ENCODE peak calls at places on chromosomes 12 and 14, in seven cellular contexts. R is ovary, L is NB4, W is esophagus squamous epithelium, M is stomach, G is heart left ventricle, X is upper lobe of left lung. S is an unnamed sample.

GRCh38 chr12:94761559-94761958 is 111.2 kb upstream of the TMCC3 start:
- DNase-seq in R (no peak), L (peak), W (no peak), M (no peak), G (no peak), X (no peak), S (no peak)

GRCh38 chr14:91062600-91062999 is 2.2 kb upstream of the RPS6KA5 start:
- DNase-seq in R (no peak), L (no peak), W (no peak), M (no peak), G (no peak), X (no peak), S (no peak)

GRCh38 chr12:39623919-39624318 is 4.3 kb upstream of the ABCD2 start:
- DNase-seq in R (no peak), L (no peak), W (no peak), M (no peak), G (no peak), X (no peak), S (no peak)

GRCh38 chr12:9404469-9405260 is 196.5 kb upstream of the PZP start:
- DNase-seq in R (no peak), L (no peak), W (no peak), M (no peak), G (no peak), X (peak), S (no peak)

GRCh38 chr12:19194963-19195362 is 65.4 kb downstream of the PLEKHA5 start:
- DNase-seq in R (no peak), L (no peak), W (no peak), M (no peak), G (no peak), X (no peak), S (no peak)

GRCh38 chr14:60085693-60086092 is 6.0 kb upstream of the PCNX4 start:
- DNase-seq in R (no peak), L (no peak), W (no peak), M (no peak), G (no peak), X (no peak), S (no peak)

GRCh38 chr12:105466901-105467598 is 136.6 kb downstream of the C12orf75 start:
- DNase-seq in R (no peak), L (no peak), W (no peak), M (no peak), G (no peak), X (no peak), S (no peak)

GRCh38 chr12:34212651-34213050 is 190.4 kb downstream of the ALG10 start:
- DNase-seq in R (no peak), L (no peak), W (no peak), M (no peak), G (no peak), X (no peak), S (no peak)

GRCh38 chr14:93049867-93050331 is 65.8 kb downstream of the ITPK1 start:
- DNase-seq in R (peak), L (no peak), W (no peak), M (peak), G (no peak), X (no peak), S (no peak)

GRCh38 chr12:24822121-24822899 is 126.6 kb downstream of the BCAT1 start:
- DNase-seq in R (no peak), L (no peak), W (no peak), M (no peak), G (no peak), X (no peak), S (no peak)
- TF ChIP-seq POLR2A in R (no peak), L (no peak), W (no peak), M (no peak), G (no peak), X (no peak), S (no peak)

DNA sequence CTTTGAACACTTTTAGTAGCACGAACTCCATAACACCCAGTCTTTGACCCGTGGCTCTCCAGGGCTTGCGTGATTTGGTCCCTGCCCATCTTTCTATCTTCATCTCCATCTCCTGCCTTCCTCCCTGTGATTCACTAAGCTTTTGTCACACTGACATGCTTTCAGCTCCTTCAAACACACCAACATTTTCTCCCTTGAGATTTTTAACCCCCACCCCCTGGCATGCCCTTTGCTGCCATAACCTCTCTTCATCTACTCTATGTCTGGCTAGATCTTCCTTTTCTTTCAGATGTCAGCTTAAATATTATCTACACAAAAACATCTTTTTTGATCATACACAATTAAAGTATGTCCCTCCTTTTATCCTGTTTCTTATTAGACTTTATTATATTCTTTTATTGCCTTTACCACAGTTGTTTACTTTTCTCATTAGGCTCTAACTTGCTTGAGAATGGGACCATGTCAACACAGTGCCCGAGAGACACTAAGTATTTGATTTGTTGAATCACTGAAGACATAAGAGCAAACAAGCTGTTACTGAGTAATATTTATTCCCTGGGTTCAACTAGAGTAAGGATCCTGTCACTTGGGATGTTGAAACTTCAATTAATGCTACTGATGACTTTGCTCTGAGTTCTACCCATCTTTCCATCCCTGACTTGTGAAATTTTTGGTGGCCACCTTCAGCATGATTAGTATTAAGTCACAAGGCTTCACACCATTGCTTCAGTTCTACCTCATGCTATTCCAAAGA is 387.3 kb downstream of the LRIG3 start:
- DNase-seq in R (no peak), L (no peak), W (no peak), M (no peak), G (no peak), X (no peak), S (no peak)
- TF ChIP-seq POLR2A in R (no peak), L (no peak), W (no peak), M (no peak), G (no peak), X (no peak), S (no peak)

DNA sequence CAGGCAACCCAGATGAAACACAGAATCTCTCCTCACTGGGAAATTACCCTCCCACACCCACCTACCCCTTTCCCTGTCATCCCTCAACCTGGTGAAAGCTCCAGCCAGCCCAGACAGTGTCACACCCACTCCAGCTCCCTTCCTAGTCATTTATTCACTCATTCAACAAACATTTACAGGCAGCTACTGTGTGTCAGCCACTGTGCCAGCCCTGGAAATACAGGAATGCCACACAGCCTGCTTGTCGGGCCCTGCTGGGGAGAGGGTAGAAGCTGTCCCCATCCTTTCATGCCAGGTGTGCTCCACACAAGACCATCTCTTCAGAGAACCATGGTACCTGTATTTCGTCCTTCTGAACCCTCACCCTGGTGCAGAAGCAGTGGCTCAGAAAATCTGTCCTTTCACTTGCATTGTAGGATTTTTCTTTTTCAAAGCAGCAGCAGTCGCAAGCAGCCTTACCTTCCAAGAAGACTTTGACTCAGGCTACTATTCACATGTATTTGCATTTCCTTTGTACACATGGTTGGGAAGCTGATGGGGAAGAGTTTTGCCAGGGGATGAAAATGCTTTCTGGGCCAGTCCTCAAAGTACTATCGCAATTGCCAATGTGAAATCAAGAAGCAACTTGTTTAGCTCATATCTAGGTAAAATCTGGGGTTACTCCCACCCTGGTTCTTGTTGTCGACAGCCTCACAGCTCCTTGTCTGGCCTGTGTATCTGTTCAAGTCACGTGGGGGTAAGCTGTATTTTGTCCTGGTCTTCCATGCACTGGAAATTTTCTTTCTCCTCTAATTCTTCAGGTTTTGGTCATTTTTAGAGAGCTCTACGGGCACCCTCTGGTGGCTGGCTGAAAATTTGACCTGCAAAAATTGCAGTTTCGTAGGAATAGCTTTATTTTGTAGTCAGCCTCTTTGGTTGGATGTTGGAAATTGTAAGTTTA is 147.4 kb upstream of the EGLN3 start:
- DNase-seq in R (peak), L (peak), W (no peak), M (peak), G (peak), X (no peak), S (peak)
- TF ChIP-seq POLR2A in R (no peak), L (no peak), W (no peak), M (no peak), G (no peak), X (no peak), S (no peak)

DNA sequence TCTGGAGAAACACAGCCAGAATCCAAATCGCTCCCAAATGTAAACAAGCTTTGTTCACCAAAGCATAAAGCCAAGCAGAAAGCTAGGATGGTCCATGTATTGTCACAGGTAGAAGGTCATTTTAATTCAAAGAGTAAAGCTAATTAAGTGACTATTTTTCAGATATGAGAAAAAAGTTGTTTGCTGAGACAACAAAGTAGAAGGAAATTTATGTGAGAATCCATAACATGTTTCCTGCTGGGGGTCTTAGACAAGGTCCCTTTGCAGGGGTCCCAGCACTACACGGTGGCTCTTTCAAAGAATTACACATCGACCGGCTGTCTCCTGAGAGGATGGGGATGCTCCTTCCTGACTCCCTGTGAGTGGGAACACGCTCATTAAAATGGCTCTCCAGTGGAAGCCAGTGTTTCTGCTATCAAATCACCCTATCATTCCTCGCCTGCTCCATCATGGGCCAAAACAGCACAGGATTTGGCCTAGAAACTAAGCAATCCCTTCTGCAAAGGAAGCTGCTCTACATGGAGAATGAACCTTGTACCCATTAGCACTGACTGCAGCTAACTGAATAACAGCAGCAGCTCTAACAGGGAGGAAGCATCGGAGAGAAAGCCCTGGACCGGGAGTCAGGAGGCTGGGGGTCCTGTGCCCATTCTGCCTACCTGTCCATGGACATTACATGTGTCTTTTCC is 175.3 kb downstream of the STXBP6 start:
- DNase-seq in R (no peak), L (no peak), W (no peak), M (no peak), G (no peak), X (no peak), S (no peak)
- TF ChIP-seq POLR2A in R (no peak), L (no peak), W (no peak), M (no peak), G (no peak), X (no peak), S (no peak)

GRCh38 chr12:107093547-107094448 is at the start of gene CRY1:
- DNase-seq in R (peak), L (peak), W (peak), M (peak), G (peak), X (peak), S (peak)
- TF ChIP-seq POLR2A in R (no peak), L (peak), W (no peak), M (peak), G (no peak), X (no peak), S (no peak)

DNA sequence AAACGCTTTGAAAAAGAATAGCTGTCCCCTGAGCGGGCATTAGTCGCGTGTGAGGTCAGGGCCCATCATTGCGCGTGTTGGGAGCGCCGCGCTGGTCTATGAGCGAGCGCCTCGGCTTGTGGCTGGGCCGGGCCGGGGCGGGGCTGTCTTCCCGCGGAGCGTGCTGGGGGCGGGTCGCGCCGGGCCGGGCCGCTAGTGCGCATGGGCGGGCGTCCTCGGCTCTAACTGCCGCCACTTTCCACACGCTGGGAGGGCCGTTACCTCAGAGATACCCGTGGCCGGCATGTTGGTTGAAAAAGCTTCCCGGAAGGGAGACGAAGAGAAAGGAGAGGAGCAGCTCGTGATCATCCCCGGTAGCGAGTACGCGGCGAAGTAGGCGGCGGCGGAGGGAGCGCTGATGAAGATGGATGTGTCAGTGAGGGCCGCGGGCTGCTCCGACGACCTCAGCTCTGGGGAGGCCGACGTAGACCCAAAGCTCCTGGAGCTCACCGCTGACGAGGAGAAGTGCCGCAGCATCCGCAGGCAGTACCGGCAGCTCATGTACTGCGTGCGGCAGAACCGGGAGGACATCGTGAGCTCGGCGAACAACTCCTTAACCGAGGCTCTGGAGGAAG is at the start of gene EID3:
- DNase-seq in R (peak), L (no peak), W (peak), M (peak), G (peak), X (peak), S (peak)
- TF ChIP-seq POLR2A in R (no peak), L (no peak), W (no peak), M (no peak), G (no peak), X (no peak), S (peak)

DNA sequence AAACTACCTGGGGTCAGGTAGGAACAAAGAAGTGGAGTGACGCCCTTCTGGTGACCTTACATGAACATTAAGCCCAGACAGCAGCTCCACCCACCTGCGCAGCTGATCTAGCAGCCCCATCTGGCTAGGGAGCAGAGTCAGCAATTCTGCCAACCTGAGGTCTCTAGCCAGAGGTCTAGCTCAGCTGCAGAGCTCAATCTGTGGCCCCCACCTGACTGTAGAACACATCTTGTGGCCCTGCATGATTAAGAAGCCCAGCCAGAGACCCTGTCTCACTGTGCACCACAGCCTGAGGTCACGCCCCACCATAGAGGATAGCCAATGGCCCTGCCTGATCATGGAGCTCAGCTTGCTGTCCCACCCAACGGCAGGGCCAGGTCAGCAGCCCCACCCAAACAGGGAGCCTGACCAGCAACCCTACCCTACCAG is 50.6 kb upstream of the HIGD1C start:
- DNase-seq in R (no peak), L (no peak), W (no peak), M (no peak), G (no peak), X (peak), S (no peak)
- TF ChIP-seq POLR2A in R (no peak), L (no peak), W (no peak), M (no peak), G (no peak), X (no peak), S (no peak)

GRCh38 chr14:74882103-74882920 is 596 bp downstream of the DLST start:
- DNase-seq in R (no peak), L (peak), W (no peak), M (peak), G (peak), X (no peak), S (no peak)
- TF ChIP-seq POLR2A in R (no peak), L (no peak), W (no peak), M (no peak), G (no peak), X (no peak), S (no peak)

GRCh38 chr12:11635341-11635740 is 14.1 kb upstream of the ETV6 start:
- DNase-seq in R (no peak), L (no peak), W (no peak), M (no peak), G (no peak), X (no peak), S (no peak)

GRCh38 chr12:11639463-11639862 is 10.0 kb upstream of the ETV6 start:
- DNase-seq in R (no peak), L (no peak), W (no peak), M (no peak), G (no peak), X (no peak), S (no peak)

GRCh38 chr12:11641522-11641921 is 8.0 kb upstream of the ETV6 start:
- DNase-seq in R (no peak), L (no peak), W (no peak), M (no peak), G (no peak), X (no peak), S (no peak)

GRCh38 chr12:11642785-11643184 is 6.7 kb upstream of the ETV6 start:
- DNase-seq in R (no peak), L (no peak), W (no peak), M (no peak), G (no peak), X (no peak), S (no peak)

DNA sequence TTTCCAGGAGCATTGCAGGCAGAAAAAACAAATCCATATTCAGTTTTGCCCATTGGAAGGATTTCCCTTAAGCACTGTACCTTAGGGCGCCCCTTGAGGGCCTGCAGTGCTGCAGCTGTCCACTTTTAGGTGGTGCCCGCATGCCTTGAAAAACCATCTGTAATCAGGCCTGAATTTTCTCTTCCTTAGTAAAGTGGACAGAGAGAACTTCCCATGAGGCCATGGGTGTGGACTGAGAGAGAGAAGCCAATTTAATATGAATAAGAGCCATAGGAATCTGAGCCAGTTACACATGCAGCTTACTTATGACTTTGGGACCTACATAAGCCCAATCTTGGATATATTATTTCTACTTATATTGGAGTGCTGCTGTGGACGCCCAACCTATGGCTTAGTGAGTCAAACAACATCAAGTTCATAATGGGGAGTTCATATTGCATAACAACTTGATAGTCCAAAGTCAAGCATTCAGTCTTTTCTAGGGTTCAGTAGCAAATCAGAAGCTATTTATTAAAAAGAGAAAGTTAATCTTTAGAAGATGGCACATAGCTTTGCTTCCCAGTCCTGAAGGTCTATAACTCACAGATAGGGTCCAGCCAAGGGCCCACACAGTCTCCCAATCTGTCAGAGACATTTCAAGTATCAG is 11.1 kb upstream of the ETV6 start:
- DNase-seq in R (no peak), L (no peak), W (no peak), M (no peak), G (no peak), X (no peak), S (no peak)
- TF ChIP-seq POLR2A in R (no peak), L (no peak), W (no peak), M (no peak), G (no peak), X (no peak), S (no peak)

DNA sequence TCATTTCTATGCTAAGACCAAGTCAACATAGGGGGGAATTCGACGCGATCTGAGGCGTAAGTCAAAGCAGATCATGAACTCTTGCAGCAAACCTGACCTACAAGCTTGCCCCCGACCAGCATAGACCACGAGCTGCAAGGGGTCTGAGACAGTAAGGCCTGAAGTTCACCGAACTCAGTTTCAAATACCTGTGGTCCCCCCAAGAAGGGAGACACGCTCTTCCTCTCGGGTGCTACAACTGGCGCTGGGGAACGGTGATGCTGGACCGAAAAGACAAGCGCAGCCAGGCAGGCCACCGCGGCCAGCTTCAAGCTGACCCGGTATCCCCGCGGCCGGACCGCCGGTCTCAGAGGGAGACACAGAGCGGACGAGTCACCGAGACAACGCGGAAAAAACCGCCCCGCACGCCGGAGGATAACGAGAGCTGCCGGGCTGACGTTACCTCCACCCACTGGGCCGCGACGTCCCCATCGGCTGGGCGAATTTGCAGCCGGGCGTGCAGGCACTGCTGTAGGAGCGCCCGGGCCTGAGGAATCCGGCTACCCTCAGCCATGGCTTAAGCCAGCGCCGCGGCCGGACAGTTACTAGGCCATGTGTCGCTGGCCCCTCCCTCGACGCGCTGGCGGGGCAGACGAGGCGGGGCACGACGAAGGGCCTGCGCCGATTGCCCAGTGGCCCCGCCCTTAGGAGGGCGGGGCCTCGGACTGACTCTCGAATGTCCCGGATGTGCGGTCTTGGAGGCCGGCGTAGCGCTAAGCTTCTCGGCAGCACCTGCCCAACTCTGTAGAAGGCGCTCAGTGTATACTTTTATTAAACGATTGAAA is at the start of gene DTD2:
- DNase-seq in R (peak), L (peak), W (peak), M (peak), G (peak), X (peak), S (peak)
- TF ChIP-seq POLR2A in R (peak), L (peak), W (peak), M (peak), G (no peak), X (peak), S (peak)

S was measured in GM12891.